ENCODE peak calls at places on chromosomes 3 and 15, in ten cellular contexts. Q, K, G, E, Y, D, J, I, T and Z are unnamed samples.

GRCh38 chr3:179977356-179977755 is 59.4 kb downstream of the PEX5L start:
- DNase-seq in I (no peak), G (no peak), K (no peak), T (no peak), J (no peak), Q (no peak), E (no peak), Y (no peak), D (no peak), Z (no peak)

GRCh38 chr3:134065836-134066538 is 36.3 kb upstream of the SLCO2A1 start:
- DNase-seq in E (no peak), T (no peak), G (no peak), Y (no peak), I (no peak), K (no peak), D (no peak), J (no peak), Q (no peak), Z (no peak)

GRCh38 chr15:33098082-33099058 is 96.1 kb downstream of the FMN1 start:
- DNase-seq in T (no peak), K (no peak), I (no peak), G (no peak), E (no peak), J (no peak), Y (no peak), D (no peak), Q (no peak), Z (no peak)

GRCh38 chr3:144018776-144019175 is 47.2 kb downstream of the DIPK2A start:
- DNase-seq in E (no peak), I (no peak), Y (no peak), D (no peak), Q (no peak), K (no peak), J (no peak), T (no peak), G (no peak), Z (no peak)

GRCh38 chr3:146589899-146590508 is 15.1 kb downstream of the PLSCR5 start:
- DNase-seq in I (no peak), D (no peak), G (no peak), Y (peak), Q (peak), J (peak), T (no peak), K (no peak), E (peak), Z (no peak)

GRCh38 chr15:57692709-57693108 is 13.8 kb upstream of the POLR2M start:
- DNase-seq in D (no peak), J (no peak), Q (no peak), Y (no peak), E (no peak), T (no peak), I (no peak), G (no peak), K (no peak), Z (no peak)

GRCh38 chr3:181176610-181177009 is 187.1 kb upstream of the DNAJC19 start:
- DNase-seq in I (peak), Y (peak), G (peak), K (peak), J (peak), T (peak), D (peak), E (peak), Q (peak), Z (no peak)

GRCh38 chr3:38840987-38841386 is 25.0 kb upstream of the SCN10A start:
- DNase-seq in Y (peak), Q (no peak), K (no peak), G (no peak), D (no peak), I (no peak), T (no peak), E (no peak), J (no peak), Z (no peak)

GRCh38 chr3:88005066-88005465 is 53.7 kb downstream of the CGGBP1 start:
- DNase-seq in E (no peak), G (no peak), I (no peak), T (no peak), Q (peak), J (no peak), Y (peak), D (no peak), K (no peak), Z (no peak)

GRCh38 chr3:130934442-130935089 is 40.7 kb downstream of the ATP2C1 start:
- DNase-seq in Y (no peak), G (no peak), J (no peak), I (no peak), T (no peak), D (no peak), Q (no peak), K (no peak), E (no peak), Z (no peak)

GRCh38 chr3:143726727-143727126 is 121.5 kb downstream of the SLC9A9 start:
- DNase-seq in I (no peak), Q (no peak), Y (no peak), D (no peak), J (no peak), T (no peak), G (no peak), K (no peak), E (no peak), Z (no peak)

GRCh38 chr15:51848811-51849210 is 19.4 kb downstream of the TMOD3 start:
- DNase-seq in G (no peak), K (no peak), Q (no peak), E (no peak), J (no peak), D (no peak), T (no peak), Y (no peak), I (no peak), Z (no peak)

GRCh38 chr3:149609595-149609994 is 48.2 kb downstream of the WWTR1 start:
- DNase-seq in G (no peak), Q (no peak), J (no peak), D (no peak), Y (no peak), T (no peak), I (peak), E (no peak), K (no peak), Z (no peak)

GRCh38 chr3:159252772-159253384 is 451.0 kb downstream of the MFSD1 start:
- DNase-seq in Y (peak), T (no peak), K (peak), E (peak), I (peak), D (no peak), Q (peak), J (peak), G (no peak), Z (no peak)

GRCh38 chr3:52054689-52055511 is 1.5 kb downstream of the DUSP7 start:
- DNase-seq in D (no peak), I (no peak), Q (no peak), Y (peak), E (no peak), G (no peak), K (no peak), T (no peak), J (no peak), Z (no peak)

GRCh38 chr3:113138839-113139743 is 72.3 kb upstream of the BOC start:
- DNase-seq in T (no peak), K (no peak), G (no peak), Y (no peak), J (no peak), D (no peak), I (no peak), Q (no peak), E (no peak), Z (no peak)

GRCh38 chr15:79257454-79257853 is 25.1 kb upstream of the ANKRD34C start:
- DNase-seq in T (no peak), D (no peak), K (no peak), E (no peak), J (no peak), Y (no peak), I (no peak), Q (no peak), G (no peak), Z (no peak)

GRCh38 chr3:63910873-63911272 is 1.3 kb downstream of the SCAANT1 start:
- DNase-seq in I (no peak), T (no peak), Y (no peak), Q (no peak), E (no peak), D (no peak), G (no peak), J (no peak), K (no peak), Z (no peak)

GRCh38 chr3:82229397-82229796 is 468.0 kb upstream of the GBE1 start:
- DNase-seq in G (no peak), Q (no peak), I (peak), K (no peak), E (no peak), J (no peak), D (no peak), Y (no peak), T (no peak), Z (no peak)

GRCh38 chr3:43418601-43419272 is 132.4 kb downstream of the SNRK start:
- DNase-seq in E (no peak), I (no peak), Q (no peak), K (no peak), Y (no peak), G (no peak), T (no peak), D (no peak), J (no peak), Z (no peak)

GRCh38 chr3:14926592-14926991 is 20.8 kb upstream of the NR2C2 start:
- DNase-seq in Y (no peak), G (no peak), I (no peak), T (no peak), J (no peak), D (no peak), E (no peak), Q (no peak), K (no peak), Z (no peak)

GRCh38 chr3:42659451-42660130 is 6.1 kb downstream of the ZBTB47 start:
- DNase-seq in G (peak), E (no peak), T (no peak), J (no peak), K (no peak), I (no peak), D (no peak), Q (no peak), Y (no peak), Z (no peak)

GRCh38 chr3:126149256-126149902 is 31.0 kb downstream of the ALDH1L1 start:
- DNase-seq in J (no peak), Q (no peak), E (no peak), I (no peak), T (no peak), D (no peak), Y (no peak), G (peak), K (no peak), Z (no peak)

GRCh38 chr3:104952587-104952986 is 414.1 kb upstream of the ALCAM start:
- DNase-seq in G (no peak), D (no peak), Y (no peak), Q (no peak), K (no peak), I (no peak), E (no peak), T (peak), J (no peak), Z (no peak)

DNA sequence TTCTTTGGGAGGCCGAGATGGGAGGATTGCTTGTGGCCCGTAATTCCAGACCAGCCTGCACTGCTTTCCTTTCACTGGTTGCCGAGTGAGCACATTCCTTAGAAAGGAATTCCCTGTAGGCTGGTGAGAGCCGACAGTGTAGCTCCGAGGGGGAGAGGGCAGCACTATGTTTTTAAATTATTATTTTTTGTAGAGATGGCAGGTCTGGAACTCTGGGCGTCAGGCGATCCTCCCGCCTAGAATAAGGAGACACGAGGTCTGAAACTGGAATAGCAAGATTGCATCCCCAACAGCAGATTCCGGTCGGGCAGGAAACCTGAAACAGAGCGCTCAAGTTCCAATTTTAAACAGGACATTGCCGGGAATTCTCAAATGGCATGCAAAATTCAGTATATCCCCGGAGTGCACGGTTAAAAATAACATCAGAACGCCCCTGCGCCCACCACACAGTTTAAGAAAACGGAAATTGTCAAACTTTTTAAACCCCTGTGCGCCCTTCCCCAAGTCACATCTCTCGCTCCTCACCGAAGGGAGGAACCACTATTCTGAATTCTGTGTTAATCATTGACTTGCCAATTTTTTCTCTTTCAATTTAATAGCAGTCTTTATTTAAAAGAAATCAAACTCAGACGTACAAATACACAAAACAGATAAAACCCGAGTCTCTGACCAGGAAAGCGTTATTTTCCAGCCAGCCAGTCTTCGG is 637 bp upstream of the RNU5B-1 start:
- DNase-seq in T (peak), Q (peak), Y (peak), I (no peak), D (peak), J (peak), G (peak), K (peak), E (no peak), Z (no peak)
- TF ChIP-seq POLR2AphosphoS5 in T (no peak), Q (no peak), Y (peak), I (no peak), D (no peak), J (no peak), G (no peak), K (no peak), E (no peak), Z (no peak)

GRCh38 chr15:53976844-53977392 is 1.3 kb upstream of the UNC13C start:
- DNase-seq in Q (no peak), D (peak), I (no peak), E (no peak), Y (peak), K (no peak), G (no peak), T (no peak), J (no peak), Z (no peak)

GRCh38 chr15:53982876-53983275 is 4.6 kb downstream of the UNC13C start:
- DNase-seq in E (no peak), I (no peak), K (no peak), Q (no peak), J (no peak), G (no peak), T (no peak), D (no peak), Y (no peak), Z (no peak)

GRCh38 chr15:53982281-53982680 is 4.0 kb downstream of the UNC13C start:
- DNase-seq in T (no peak), D (no peak), G (no peak), I (no peak), Y (no peak), K (no peak), Q (no peak), J (no peak), E (no peak), Z (no peak)

GRCh38 chr15:53978248-53978906 is at the start of gene UNC13C:
- DNase-seq in D (peak), J (no peak), Y (peak), I (no peak), T (peak), E (no peak), G (peak), K (no peak), Q (no peak), Z (no peak)

DNA sequence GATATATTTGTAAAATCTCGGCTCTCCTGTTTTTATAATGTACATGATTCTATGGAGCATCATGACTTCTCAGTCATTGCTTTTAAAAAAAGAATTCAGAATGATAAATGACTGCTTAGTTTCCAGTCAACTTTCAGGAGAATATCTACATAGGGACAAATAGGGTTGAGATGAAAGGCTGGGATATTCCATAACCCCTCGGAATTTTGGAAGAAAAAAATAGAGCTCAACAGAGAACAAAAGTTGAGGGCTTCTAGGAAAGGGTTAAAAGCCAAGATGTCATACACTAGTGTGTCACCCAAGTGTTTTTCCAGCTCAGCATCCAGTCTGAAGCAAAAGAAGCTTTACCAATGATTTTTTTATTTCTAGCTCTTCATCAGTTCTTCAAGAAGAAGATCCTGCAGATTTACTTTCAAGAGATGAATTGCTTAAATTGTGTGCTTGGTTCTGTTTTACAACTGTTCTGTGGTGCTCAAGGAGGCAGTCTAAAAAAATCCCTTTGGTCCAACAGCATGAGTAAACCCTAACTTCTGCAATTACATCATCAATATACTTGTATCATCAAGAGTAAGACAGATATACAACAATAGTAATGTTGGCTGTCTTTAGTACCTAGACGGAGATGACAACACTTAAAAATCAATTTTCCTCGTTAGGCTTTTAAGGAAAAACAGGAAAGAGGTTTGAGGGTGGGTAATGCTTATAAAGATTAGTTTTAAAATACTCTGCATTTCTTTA is 979 bp downstream of the UNC13C start:
- DNase-seq in T (no peak), E (no peak), G (no peak), Y (no peak), Q (no peak), I (no peak), D (no peak), J (no peak), K (no peak), Z (no peak)
- TF ChIP-seq POLR2AphosphoS5 in T (no peak), E (no peak), G (no peak), Y (no peak), Q (no peak), I (no peak), D (no peak), J (no peak), K (no peak), Z (no peak)

GRCh38 chr3:124137264-124137663 is 145.3 kb upstream of the ROPN1 start:
- DNase-seq in K (no peak), G (no peak), T (no peak), E (no peak), D (no peak), J (no peak), Y (no peak), I (no peak), Q (no peak), Z (no peak)

GRCh38 chr3:124132813-124133212 is 140.9 kb upstream of the ROPN1 start:
- DNase-seq in D (no peak), T (no peak), K (no peak), J (no peak), E (no peak), Q (no peak), Y (no peak), I (no peak), G (no peak), Z (no peak)

GRCh38 chr3:124133366-124133940 is 141.5 kb upstream of the ROPN1 start:
- DNase-seq in G (no peak), D (no peak), T (no peak), Y (no peak), J (no peak), I (no peak), K (no peak), Q (no peak), E (no peak), Z (no peak)

GRCh38 chr3:124126446-124127017 is 134.6 kb upstream of the ROPN1 start:
- DNase-seq in J (no peak), G (no peak), Q (no peak), I (no peak), Y (no peak), E (no peak), T (no peak), D (no peak), K (no peak), Z (no peak)

GRCh38 chr3:124131158-124132115 is 139.5 kb upstream of the ROPN1 start:
- DNase-seq in T (no peak), Y (no peak), G (no peak), I (no peak), J (no peak), E (no peak), D (no peak), K (no peak), Q (no peak), Z (no peak)
- TF ChIP-seq POLR2AphosphoS5 in T (no peak), Y (no peak), G (no peak), I (no peak), J (no peak), E (no peak), D (no peak), K (no peak), Q (no peak), Z (no peak)

GRCh38 chr15:89117790-89118189 is 29.5 kb downstream of the ABHD2 start:
- DNase-seq in Q (no peak), D (no peak), I (no peak), T (no peak), K (peak), J (no peak), G (no peak), Y (no peak), E (no peak), Z (no peak)
- TF ChIP-seq POLR2AphosphoS5 in Q (no peak), D (no peak), I (no peak), T (no peak), K (no peak), J (no peak), G (no peak), Y (no peak), E (no peak), Z (no peak)

GRCh38 chr15:66066005-66066404 is 187.5 kb downstream of the MEGF11 start:
- DNase-seq in D (no peak), K (no peak), T (no peak), G (peak), E (no peak), I (no peak), Y (no peak), J (no peak), Q (no peak), Z (no peak)

GRCh38 chr15:66069751-66070150 is 183.8 kb downstream of the MEGF11 start:
- DNase-seq in D (no peak), G (peak), E (no peak), I (no peak), K (no peak), Q (no peak), J (no peak), Y (no peak), T (no peak), Z (no peak)

GRCh38 chr15:66068801-66069200 is 184.7 kb downstream of the MEGF11 start:
- DNase-seq in E (no peak), K (no peak), Y (no peak), T (no peak), I (no peak), D (no peak), J (no peak), Q (no peak), G (peak), Z (no peak)

GRCh38 chr15:66066439-66066838 is 187.1 kb downstream of the MEGF11 start:
- DNase-seq in Q (no peak), Y (no peak), T (no peak), G (peak), D (no peak), I (no peak), J (no peak), E (no peak), K (no peak), Z (no peak)

DNA sequence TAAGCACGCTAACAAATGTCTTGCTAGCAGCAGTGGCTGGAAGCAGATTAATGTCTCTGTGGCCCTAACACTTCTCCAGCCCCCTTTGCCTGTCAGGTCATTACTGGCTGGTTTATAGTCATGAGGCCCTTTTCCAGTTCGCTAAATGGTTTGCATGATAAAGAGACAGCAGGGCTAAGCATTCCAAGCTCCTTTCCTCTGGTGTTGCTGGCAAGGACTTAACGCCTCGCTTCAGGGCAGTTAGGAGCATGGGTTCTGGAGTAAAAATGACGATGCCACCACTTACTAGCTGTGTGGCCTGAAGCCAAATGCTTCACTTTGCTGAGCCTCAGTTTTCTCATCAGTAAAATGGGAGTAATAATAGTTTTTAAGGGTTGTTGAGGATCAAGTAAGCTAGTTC is 185.9 kb downstream of the MEGF11 start:
- DNase-seq in G (peak), Q (no peak), K (no peak), J (no peak), Y (peak), I (no peak), T (no peak), D (no peak), E (no peak), Z (no peak)
- TF ChIP-seq POLR2AphosphoS5 in G (no peak), Q (no peak), K (no peak), J (no peak), Y (no peak), I (no peak), T (no peak), D (no peak), E (no peak), Z (no peak)

GRCh38 chr15:96144734-96145133 is 185.8 kb upstream of the NR2F2 start:
- DNase-seq in D (no peak), I (no peak), Q (no peak), G (no peak), K (no peak), E (no peak), T (no peak), Y (no peak), J (no peak), Z (no peak)

GRCh38 chr15:96147267-96147666 is 183.2 kb upstream of the NR2F2 start:
- DNase-seq in D (no peak), Y (no peak), G (no peak), K (no peak), T (no peak), Q (no peak), I (no peak), E (no peak), J (no peak), Z (no peak)

GRCh38 chr15:96146711-96147110 is 183.8 kb upstream of the NR2F2 start:
- DNase-seq in I (no peak), E (no peak), J (no peak), Q (no peak), D (no peak), K (no peak), T (no peak), G (no peak), Y (no peak), Z (no peak)

GRCh38 chr15:96153938-96154337 is 176.6 kb upstream of the NR2F2 start:
- DNase-seq in T (no peak), G (no peak), I (no peak), J (no peak), D (no peak), Y (no peak), E (no peak), Q (no peak), K (no peak), Z (no peak)

GRCh38 chr15:96150277-96150676 is 180.2 kb upstream of the NR2F2 start:
- DNase-seq in E (no peak), Q (no peak), J (no peak), D (no peak), G (no peak), Y (no peak), T (no peak), I (no peak), K (no peak), Z (no peak)
- TF ChIP-seq POLR2AphosphoS5 in E (no peak), Q (no peak), J (no peak), D (no peak), G (no peak), Y (no peak), T (no peak), I (no peak), K (no peak), Z (no peak)